ENCODE peak calls at places on chromosomes 2 and 18, in five cellular contexts. One of them, this sample, is unnamed.

GRCh38 chr2:128414946-128415767 is 96.5 kb upstream of the HS6ST1 start:
- DNase-seq in left ventricle myocardium superior: no peak
- DNase-seq in activated CD8-positive, alpha-beta memory T cell treated with anti-CD3 and anti-CD28 coated beads for 4 hours: no peak
- DNase-seq in heart right ventricle: no peak
- DNase-seq in nucleus accumbens: no peak
- DNase-seq in this sample: no peak

GRCh38 chr2:107730898-107731297 is 95.8 kb upstream of the RGPD4 start:
- DNase-seq in left ventricle myocardium superior: no peak
- DNase-seq in activated CD8-positive, alpha-beta memory T cell treated with anti-CD3 and anti-CD28 coated beads for 4 hours: no peak
- DNase-seq in heart right ventricle: no peak
- DNase-seq in nucleus accumbens: no peak
- DNase-seq in this sample: no peak

GRCh38 chr2:181368036-181368435 is 89.2 kb upstream of the ITGA4 start:
- DNase-seq in left ventricle myocardium superior: no peak
- DNase-seq in activated CD8-positive, alpha-beta memory T cell treated with anti-CD3 and anti-CD28 coated beads for 4 hours: no peak
- DNase-seq in heart right ventricle: no peak
- DNase-seq in nucleus accumbens: no peak
- DNase-seq in this sample: no peak

GRCh38 chr2:64952896-64953482 is 36.2 kb upstream of the SLC1A4 start:
- DNase-seq in left ventricle myocardium superior: no peak
- DNase-seq in activated CD8-positive, alpha-beta memory T cell treated with anti-CD3 and anti-CD28 coated beads for 4 hours: no peak
- DNase-seq in heart right ventricle: no peak
- DNase-seq in nucleus accumbens: no peak
- DNase-seq in this sample: no peak

GRCh38 chr18:35378206-35378795 is 1.2 kb upstream of the ZNF396 start:
- DNase-seq in left ventricle myocardium superior: no peak
- DNase-seq in activated CD8-positive, alpha-beta memory T cell treated with anti-CD3 and anti-CD28 coated beads for 4 hours: no peak
- DNase-seq in heart right ventricle: no peak
- DNase-seq in nucleus accumbens: no peak
- DNase-seq in this sample: no peak

GRCh38 chr2:37020212-37020886 is 54.0 kb upstream of the STRN start:
- DNase-seq in left ventricle myocardium superior: peak; percentile 89
- DNase-seq in activated CD8-positive, alpha-beta memory T cell treated with anti-CD3 and anti-CD28 coated beads for 4 hours: no peak
- DNase-seq in heart right ventricle: peak; percentile 89
- DNase-seq in nucleus accumbens: no peak
- DNase-seq in this sample: peak; percentile 62

GRCh38 chr2:45494275-45494977 is 116.6 kb downstream of the SRBD1 start:
- DNase-seq in left ventricle myocardium superior: no peak
- DNase-seq in activated CD8-positive, alpha-beta memory T cell treated with anti-CD3 and anti-CD28 coated beads for 4 hours: no peak
- DNase-seq in heart right ventricle: peak; percentile 46
- DNase-seq in nucleus accumbens: no peak
- DNase-seq in this sample: peak; percentile 21

GRCh38 chr18:27363918-27364317 is 178.8 kb upstream of the CHST9 start:
- DNase-seq in left ventricle myocardium superior: no peak
- DNase-seq in activated CD8-positive, alpha-beta memory T cell treated with anti-CD3 and anti-CD28 coated beads for 4 hours: no peak
- DNase-seq in heart right ventricle: no peak
- DNase-seq in nucleus accumbens: no peak
- DNase-seq in this sample: no peak

GRCh38 chr18:50193796-50194622 is 938 bp downstream of the MYO5B start:
- DNase-seq in left ventricle myocardium superior: no peak
- DNase-seq in activated CD8-positive, alpha-beta memory T cell treated with anti-CD3 and anti-CD28 coated beads for 4 hours: no peak
- DNase-seq in heart right ventricle: no peak
- DNase-seq in nucleus accumbens: no peak
- DNase-seq in this sample: no peak

GRCh38 chr2:33014268-33014667 is 67.5 kb downstream of the LTBP1 start:
- DNase-seq in left ventricle myocardium superior: no peak
- DNase-seq in activated CD8-positive, alpha-beta memory T cell treated with anti-CD3 and anti-CD28 coated beads for 4 hours: no peak
- DNase-seq in heart right ventricle: no peak
- DNase-seq in nucleus accumbens: no peak
- DNase-seq in this sample: no peak

GRCh38 chr18:32730068-32730467 is 42.8 kb downstream of the KLHL14 start:
- DNase-seq in left ventricle myocardium superior: no peak
- DNase-seq in activated CD8-positive, alpha-beta memory T cell treated with anti-CD3 and anti-CD28 coated beads for 4 hours: no peak
- DNase-seq in heart right ventricle: no peak
- DNase-seq in nucleus accumbens: no peak
- DNase-seq in this sample: no peak

GRCh38 chr2:206824993-206825392 is 59.6 kb downstream of the FASTKD2 start:
- DNase-seq in left ventricle myocardium superior: no peak
- DNase-seq in activated CD8-positive, alpha-beta memory T cell treated with anti-CD3 and anti-CD28 coated beads for 4 hours: no peak
- DNase-seq in heart right ventricle: no peak
- DNase-seq in nucleus accumbens: no peak
- DNase-seq in this sample: no peak

GRCh38 chr2:2827237-2827636 is 496.2 kb upstream of the MYT1L start:
- DNase-seq in left ventricle myocardium superior: no peak
- DNase-seq in activated CD8-positive, alpha-beta memory T cell treated with anti-CD3 and anti-CD28 coated beads for 4 hours: no peak
- DNase-seq in heart right ventricle: no peak
- DNase-seq in nucleus accumbens: no peak
- DNase-seq in this sample: no peak

GRCh38 chr2:143649226-143649625 is 520.0 kb downstream of the ARHGAP15 start:
- DNase-seq in left ventricle myocardium superior: no peak
- DNase-seq in activated CD8-positive, alpha-beta memory T cell treated with anti-CD3 and anti-CD28 coated beads for 4 hours: no peak
- DNase-seq in heart right ventricle: no peak
- DNase-seq in nucleus accumbens: no peak
- DNase-seq in this sample: no peak

This sample was measured in GM04503.